ENCODE peak calls at places on chromosomes 11 and 22, in nine cellular contexts. X, A, W, Y, Q, O, I, H and C are unnamed samples.

GRCh38 chr11:112785717-112786116 is 175.5 kb upstream of the NCAM1 start:
- DNase-seq in O (no peak), W (no peak), I (no peak), Y (no peak), X (no peak), A (no peak), H (no peak), Q (no peak), C (no peak)

GRCh38 chr11:114075891-114076441 is 16.5 kb downstream of the ZBTB16 start:
- DNase-seq in O (no peak), Q (no peak), H (peak; percentile 29), A (no peak), W (no peak), X (no peak), I (no peak), Y (peak; percentile 17), C (peak; percentile 80)

GRCh38 chr11:2655834-2656622 is 43.8 kb downstream of the KCNQ1OT1 start:
- DNase-seq in H (no peak), W (no peak), Y (no peak), X (no peak), I (no peak), A (no peak), O (no peak), Q (no peak), C (no peak)

GRCh38 chr11:112655386-112655785 is 305.8 kb upstream of the NCAM1 start:
- DNase-seq in W (no peak), Q (no peak), Y (no peak), H (no peak), X (peak; percentile 57), I (no peak), A (peak; percentile 5), O (no peak), C (peak; percentile 44)

GRCh38 chr11:9210224-9210921 is 54.8 kb downstream of the DENND5A start:
- DNase-seq in H (no peak), X (no peak), I (no peak), Q (no peak), A (no peak), W (no peak), O (no peak), Y (peak; percentile 42), C (no peak)

GRCh38 chr11:63010934-63011439 is 4.7 kb downstream of the SLC22A8 start:
- DNase-seq in H (no peak), W (no peak), X (no peak), A (no peak), Q (no peak), O (no peak), Y (no peak), I (no peak), C (no peak)

GRCh38 chr11:116217006-116217405 is 555.8 kb downstream of the BUD13 start:
- DNase-seq in Y (peak; percentile 16), H (peak; percentile 2), W (no peak), Q (no peak), X (no peak), I (no peak), A (peak; percentile 31), O (no peak), C (no peak)

GRCh38 chr22:23183107-23183698 is 2.9 kb downstream of the BCR start:
- DNase-seq in A (peak; percentile 40), I (no peak), Q (no peak), X (no peak), Y (no peak), H (peak; percentile 8), W (no peak), O (no peak), C (peak; percentile 74)